ENCODE peak calls at places on chromosome X, in ten cellular contexts. G is NCI-H1105; M is stimulated activated CD8-positive, alpha-beta memory T cell treated with anti-CD3 and anti-CD28 coated beads, Interleukin-4, amount 100 ng/mL, for 24 hours; F is stimulated activated CD4-positive, alpha-beta T cell treated with anti-CD3 and anti-CD28 coated beads, Interleukin-15, amount 100 ng/mL, for 48 hours; E is renal cortical epithelial cell; P is dermis microvascular lymphatic vessel endothelial cell; N is endodermal cell; Y is brain microvascular endothelial cell; U is MCF 10A; T is hepatic stellate cell. W is an unnamed sample.

GRCh38 chrX:1452497-1453389 is at the start of gene ASMTL:
- DNase-seq in G (no peak), M (peak; percentile 100), F (peak; percentile 100), E (peak; percentile 88), P (peak; percentile 96), N (peak; percentile 100), Y (peak; percentile 97), U (peak; percentile 98), T (peak; percentile 96), W (peak; percentile 90)

GRCh38 chrX:17086317-17086716 is 139.9 kb downstream of the REPS2 start:
- DNase-seq in G (no peak), M (no peak), F (no peak), E (no peak), P (no peak), N (no peak), Y (no peak), U (no peak), T (no peak), W (no peak)

GRCh38 chrX:86039625-86040568 is 7.5 kb downstream of the CHM start:
- DNase-seq in G (no peak), M (no peak), F (no peak), E (no peak), P (no peak), N (peak; percentile 45), Y (no peak), U (no peak), T (no peak), W (no peak)

GRCh38 chrX:149472620-149473019 is 32.5 kb downstream of the IDS start:
- DNase-seq in G (no peak), M (no peak), F (no peak), E (peak; percentile 89), P (no peak), N (no peak), Y (no peak), U (no peak), T (no peak), W (no peak)

GRCh38 chrX:110284159-110284558 is 33.7 kb downstream of the AMMECR1 start:
- DNase-seq in G (no peak), M (no peak), F (no peak), E (peak; percentile 94), P (no peak), N (no peak), Y (peak; percentile 72), U (peak; percentile 47), T (peak; percentile 11), W (peak; percentile 72)

GRCh38 chrX:118872102-118872566 is 48.5 kb downstream of the ZCCHC12 start:
- DNase-seq in G (no peak), M (no peak), F (no peak), E (peak; percentile 88), P (no peak), N (no peak), Y (no peak), U (peak; percentile 11), T (no peak), W (peak; percentile 5)

GRCh38 chrX:13140007-13140406 is 95.6 kb upstream of the FAM9C start:
- DNase-seq in G (no peak), M (no peak), F (no peak), E (no peak), P (no peak), N (no peak), Y (no peak), U (no peak), T (no peak), W (no peak)

GRCh38 chrX:17020371-17020770 is 73.9 kb downstream of the REPS2 start:
- DNase-seq in G (no peak), M (no peak), F (no peak), E (no peak), P (no peak), N (no peak), Y (no peak), U (no peak), T (no peak), W (no peak)

GRCh38 chrX:102746134-102746584 is 25.6 kb downstream of the GPRASP3 start:
- DNase-seq in G (no peak), M (no peak), F (no peak), E (no peak), P (no peak), N (peak; percentile 74), Y (no peak), U (no peak), T (peak; percentile 18), W (no peak)

GRCh38 chrX:133254666-133255065 is 36.5 kb upstream of the TFDP3 start:
- DNase-seq in G (no peak), M (no peak), F (no peak), E (peak; percentile 79), P (no peak), N (no peak), Y (peak; percentile 12), U (peak; percentile 13), T (no peak), W (peak; percentile 81)

GRCh38 chrX:24149346-24150050 is at the start of gene ZFX:
- DNase-seq in G (peak; percentile 3), M (peak; percentile 68), F (peak; percentile 38), E (no peak), P (no peak), N (peak; percentile 88), Y (peak; percentile 64), U (peak; percentile 64), T (peak; percentile 43), W (no peak)

GRCh38 chrX:70268034-70268433 is at the start of gene ARR3:
- DNase-seq in G (no peak), M (no peak), F (no peak), E (no peak), P (no peak), N (no peak), Y (no peak), U (no peak), T (no peak), W (no peak)

GRCh38 chrX:145405012-145405411 is 157.7 kb downstream of the SPANXN1 start:
- DNase-seq in G (peak; percentile 26), M (no peak), F (no peak), E (peak; percentile 12), P (no peak), N (peak; percentile 63), Y (peak; percentile 16), U (peak; percentile 70), T (peak; percentile 5), W (peak; percentile 27)

GRCh38 chrX:872090-872489 is 241.5 kb downstream of the SHOX start:
- DNase-seq in G (no peak), M (no peak), F (no peak), E (no peak), P (no peak), N (peak; percentile 22), Y (no peak), U (no peak), T (no peak), W (no peak)

GRCh38 chrX:29555465-29556091 is 659.8 kb upstream of the MAGEB2 start:
- DNase-seq in G (no peak), M (no peak), F (no peak), E (peak; percentile 4), P (no peak), N (no peak), Y (no peak), U (no peak), T (no peak), W (peak; percentile 57)

GRCh38 chrX:138191998-138192397 is 519.5 kb downstream of the FGF13 start:
- DNase-seq in G (peak; percentile 1), M (no peak), F (no peak), E (peak; percentile 1), P (peak; percentile 16), N (peak; percentile 71), Y (peak; percentile 20), U (peak; percentile 43), T (no peak), W (peak; percentile 5)

GRCh38 chrX:1072637-1073377 is 139.6 kb downstream of the CRLF2 start:
- DNase-seq in G (no peak), M (no peak), F (no peak), E (no peak), P (no peak), N (peak; percentile 65), Y (no peak), U (no peak), T (no peak), W (no peak)

GRCh38 chrX:2710496-2710895 is 19.4 kb downstream of the CD99 start:
- DNase-seq in G (no peak), M (no peak), F (no peak), E (no peak), P (no peak), N (no peak), Y (peak; percentile 63), U (peak; percentile 88), T (no peak), W (peak; percentile 98)

GRCh38 chrX:4268676-4269075 is 555.2 kb upstream of the PRKX start:
- DNase-seq in G (no peak), M (no peak), F (no peak), E (no peak), P (no peak), N (no peak), Y (no peak), U (no peak), T (no peak), W (no peak)

GRCh38 chrX:105876658-105877057 is 54.3 kb downstream of the NRK start:
- DNase-seq in G (no peak), M (no peak), F (no peak), E (peak; percentile 41), P (no peak), N (no peak), Y (no peak), U (peak; percentile 57), T (no peak), W (peak; percentile 54)

GRCh38 chrX:72114306-72114705 is 17.4 kb downstream of the RTL5 start:
- DNase-seq in G (no peak), M (no peak), F (no peak), E (no peak), P (no peak), N (peak; percentile 49), Y (no peak), U (no peak), T (no peak), W (no peak)

GRCh38 chrX:101347859-101348451 is 587 bp downstream of the TIMM8A start:
- DNase-seq in G (no peak), M (no peak), F (no peak), E (peak; percentile 10), P (no peak), N (no peak), Y (no peak), U (peak; percentile 8), T (peak; percentile 19), W (peak; percentile 12)

GRCh38 chrX:100994352-100995281 is 25.1 kb downstream of the ARL13A start:
- DNase-seq in G (no peak), M (no peak), F (no peak), E (peak; percentile 90), P (peak; percentile 65), N (no peak), Y (peak; percentile 32), U (peak; percentile 81), T (no peak), W (peak; percentile 87)

GRCh38 chrX:47191331-47191730 is 2.3 kb upstream of the UBA1 start:
- DNase-seq in G (no peak), M (peak; percentile 18), F (no peak), E (no peak), P (no peak), N (peak; percentile 72), Y (no peak), U (peak; percentile 51), T (no peak), W (peak; percentile 63)

GRCh38 chrX:12929701-12930100 is 23.3 kb downstream of the TLR8 start:
- DNase-seq in G (no peak), M (no peak), F (no peak), E (no peak), P (no peak), N (no peak), Y (no peak), U (no peak), T (no peak), W (peak; percentile 65)

GRCh38 chrX:15098505-15098904 is 171.4 kb downstream of the ASB9 start:
- DNase-seq in G (no peak), M (no peak), F (no peak), E (no peak), P (no peak), N (no peak), Y (no peak), U (no peak), T (no peak), W (no peak)

W was measured in bronchial epithelial cell.